ENCODE peak calls at places on chromosomes 5 and 9, in four cellular contexts. G is tibial artery, O is suprapubic skin, R is colonic mucosa. L is an unnamed sample.

GRCh38 chr9:23492126-23493002 is 333.7 kb downstream of the ELAVL2 start:
- DNase-seq in R (peak; percentile 17), O (no peak), G (no peak), L (no peak)

GRCh38 chr9:36835271-36835996 is 198.6 kb downstream of the PAX5 start:
- DNase-seq in O (no peak), R (no peak), G (peak; percentile 28), L (no peak)

GRCh38 chr5:7321724-7322123 is 74.2 kb upstream of the ADCY2 start:
- DNase-seq in R (no peak), O (no peak), G (no peak), L (no peak)

GRCh38 chr5:135208555-135209494 is 174.8 kb upstream of the PITX1 start:
- DNase-seq in O (peak; percentile 66), G (peak; percentile 92), R (peak; percentile 27), L (peak; percentile 36)

GRCh38 chr9:96491079-96491879 is 41.3 kb downstream of the HABP4 start:
- DNase-seq in G (no peak), O (no peak), R (no peak), L (no peak)

GRCh38 chr5:172160506-172160905 is 27.5 kb downstream of the STK10 start:
- DNase-seq in R (no peak), O (no peak), G (no peak), L (no peak)

GRCh38 chr5:179819296-179820126 is 1.2 kb upstream of the SQSTM1 start:
- DNase-seq in R (peak; percentile 67), O (no peak), G (peak; percentile 89), L (no peak)

GRCh38 chr5:28523887-28524637 is 1485.7 kb upstream of the CDH9 start:
- DNase-seq in R (no peak), O (no peak), G (no peak), L (no peak)

GRCh38 chr5:130799015-130799414 is 366.0 kb downstream of the HINT1 start:
- DNase-seq in G (no peak), O (no peak), R (no peak), L (no peak)

GRCh38 chr5:174827521-174827920 is 103.1 kb downstream of the MSX2 start:
- DNase-seq in G (no peak), R (no peak), O (no peak), L (no peak)

GRCh38 chr5:44099643-44100042 is 289.6 kb downstream of the FGF10 start:
- DNase-seq in R (no peak), O (no peak), G (no peak), L (no peak)

GRCh38 chr5:95669540-95669939 is 13.3 kb downstream of the SPATA9 start:
- DNase-seq in O (no peak), R (peak; percentile 38), G (peak; percentile 84), L (peak; percentile 12)

GRCh38 chr9:19145881-19146280 is 18.6 kb upstream of the PLIN2 start:
- DNase-seq in O (no peak), G (no peak), R (no peak), L (no peak)

DNA sequence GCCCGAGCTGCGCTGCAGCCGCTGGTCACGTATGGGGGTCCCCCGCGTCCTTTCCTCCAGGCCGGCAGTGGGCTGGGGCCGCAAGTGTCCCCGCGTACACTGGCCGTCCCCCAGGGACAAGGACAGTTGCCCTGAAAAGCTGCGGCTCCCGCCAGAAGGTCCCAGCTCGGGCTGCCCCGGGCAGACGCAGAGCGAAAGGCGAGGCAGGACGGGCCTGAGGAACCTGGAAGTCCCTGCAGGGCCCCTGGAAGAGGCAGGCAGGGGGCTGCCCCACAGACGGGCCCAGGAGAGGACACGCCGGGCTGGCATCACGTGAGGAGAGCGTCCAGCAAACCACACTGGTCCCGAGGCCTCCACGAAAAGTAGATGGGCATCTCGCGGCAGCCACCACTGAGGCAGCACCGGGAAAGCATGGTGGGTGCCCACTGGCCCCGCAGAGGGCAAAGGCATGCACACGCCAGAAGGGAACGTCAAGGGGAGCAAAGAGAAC is 3.2 kb upstream of the NKD2 start:
- DNase-seq in G (peak; percentile 62), R (peak; percentile 17), O (peak; percentile 71), L (no peak)
- H3K27ac ChIP-seq in G (no peak overlapping the region), R (no peak overlapping the region), O (no peak overlapping the region), L (no peak overlapping the region)

GRCh38 chr9:135240871-135241311 is 153.4 kb downstream of the OLFM1 start:
- DNase-seq in R (no peak), O (no peak), G (no peak), L (no peak)

GRCh38 chr9:135243201-135244190 is 156.0 kb downstream of the OLFM1 start:
- DNase-seq in R (no peak), G (no peak), O (no peak), L (no peak)

GRCh38 chr9:135240222-135240621 is 152.8 kb downstream of the OLFM1 start:
- DNase-seq in R (no peak), G (no peak), O (no peak), L (no peak)

GRCh38 chr9:135242406-135242805 is 154.9 kb downstream of the OLFM1 start:
- DNase-seq in G (no peak), O (no peak), R (no peak), L (no peak)

DNA sequence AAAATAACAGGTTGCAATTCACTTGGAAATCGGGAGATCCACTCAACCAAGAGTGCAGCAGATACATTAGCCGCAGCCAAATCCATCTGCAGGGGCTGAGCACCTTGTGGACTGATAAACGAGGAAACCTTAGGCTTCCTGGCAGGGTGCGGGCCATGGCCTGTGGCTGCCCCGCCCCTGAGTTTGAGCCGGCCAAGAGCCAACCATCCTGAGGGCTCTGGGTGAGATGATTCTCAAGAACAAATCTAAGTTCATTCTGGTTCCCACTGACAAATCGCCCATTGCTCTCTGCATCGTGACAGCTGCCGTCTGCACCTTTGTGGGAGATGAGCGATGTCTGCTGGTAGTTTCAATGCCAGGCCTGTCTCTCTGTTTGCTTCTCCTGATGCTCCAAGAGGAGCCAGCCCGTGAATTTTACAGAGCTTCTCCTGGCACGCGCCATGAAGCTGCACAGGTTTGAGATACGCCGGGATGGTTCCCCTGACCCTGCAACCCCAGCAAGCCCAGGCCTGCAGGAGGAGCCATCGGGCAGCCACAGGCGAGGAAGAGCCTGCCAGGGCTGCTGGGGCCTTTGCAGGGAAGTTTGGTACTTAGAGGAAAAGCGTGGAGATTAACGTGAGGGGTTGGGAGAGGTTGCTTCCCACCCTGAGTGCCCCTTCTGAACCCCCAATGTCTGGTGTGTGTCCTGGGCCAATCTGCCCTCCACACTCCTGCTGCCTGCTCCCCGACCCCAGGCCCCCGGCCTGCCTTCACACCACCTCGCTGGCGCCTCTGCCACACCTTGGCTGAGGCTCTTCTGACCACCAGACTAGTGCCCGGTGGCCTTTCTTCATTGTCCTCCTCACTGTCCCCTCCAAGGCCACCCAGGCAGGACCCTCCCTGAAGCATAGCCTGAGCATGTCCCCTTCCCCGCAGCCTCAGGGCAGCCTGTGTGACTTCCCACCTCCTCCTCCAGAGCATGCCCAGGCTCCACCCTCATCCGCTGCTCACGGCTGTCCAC is 154.2 kb downstream of the OLFM1 start:
- DNase-seq in O (no peak), R (no peak), G (no peak), L (no peak)
- TF ChIP-seq CTCF in O (no peak), R (no peak), G (no peak), L (no peak)

DNA sequence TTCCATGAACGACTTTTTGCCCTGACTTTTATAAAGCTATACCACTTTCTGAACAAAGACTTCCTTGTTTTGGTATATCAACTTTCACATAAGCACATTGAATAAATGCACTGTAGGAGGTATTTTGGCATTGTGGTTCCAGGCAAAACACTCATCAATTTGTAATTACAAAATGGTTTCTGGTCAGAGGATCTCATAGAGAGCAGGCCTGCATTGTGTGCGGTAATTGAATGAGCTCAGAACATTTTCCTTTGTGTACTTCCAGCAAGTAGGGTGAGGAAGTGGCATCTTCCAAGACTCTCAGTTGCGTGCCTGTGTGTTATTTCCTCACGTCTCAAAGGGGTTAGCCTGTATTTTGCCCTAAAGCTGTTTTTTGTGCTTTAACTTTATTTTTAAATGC is 89.2 kb downstream of the PDE6A start:
- DNase-seq in R (no peak), G (no peak), O (no peak), L (no peak)
- H3K4me1 ChIP-seq in R (peaks cover 18% of the 10 kb centered on the region), G (no peaks in the 10 kb centered on the region), O (peaks cover 13% of the 10 kb centered on the region), L (no peaks in the 10 kb centered on the region)

GRCh38 chr9:88425538-88425950 is 37.3 kb downstream of the SPIN1 start:
- DNase-seq in G (no peak), R (no peak), O (no peak), L (no peak)

GRCh38 chr9:88426651-88427050 is 38.4 kb downstream of the SPIN1 start:
- DNase-seq in R (no peak), G (no peak), O (no peak), L (no peak)

GRCh38 chr9:88433583-88434240 is 45.5 kb downstream of the SPIN1 start:
- DNase-seq in G (no peak), O (no peak), R (no peak), L (no peak)

DNA sequence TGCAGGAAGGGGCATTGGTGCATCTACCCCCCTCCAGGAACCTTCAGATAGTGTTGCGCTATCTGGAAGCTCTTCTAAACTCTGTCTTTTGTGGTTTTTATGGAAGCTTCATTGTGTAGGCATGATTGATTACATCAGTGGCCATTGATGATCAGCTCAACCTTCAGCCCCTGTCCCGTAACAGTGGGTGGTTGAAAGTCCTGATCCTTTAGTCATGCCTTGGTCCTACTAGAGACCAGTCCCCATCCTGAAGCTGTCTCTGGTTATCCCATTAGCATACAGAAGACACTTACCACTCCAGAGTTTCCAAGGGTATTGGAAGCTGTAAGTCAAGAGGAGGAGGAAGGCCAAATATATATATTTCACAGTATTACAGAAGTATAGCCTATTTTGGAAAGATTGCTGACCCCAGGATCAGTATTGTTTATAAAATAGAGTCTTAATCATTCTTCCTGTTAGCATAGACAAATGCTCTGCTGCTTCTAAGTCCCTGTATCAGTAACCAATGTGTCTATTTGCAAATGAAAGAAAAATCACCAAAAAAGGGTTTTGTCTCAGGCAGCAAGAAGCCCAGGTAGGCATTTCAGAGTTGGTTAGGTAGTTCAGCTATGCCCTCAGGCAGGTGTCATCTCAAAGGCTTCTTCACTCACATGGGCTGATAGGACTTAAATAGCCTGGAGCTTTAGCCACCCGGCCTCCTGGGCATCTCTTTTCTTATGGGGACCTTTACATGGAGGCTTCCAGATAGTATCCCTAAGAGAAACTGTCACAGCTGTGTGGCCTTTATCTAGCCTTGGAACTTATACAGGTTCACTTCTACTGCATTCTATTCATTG is 41.6 kb downstream of the SPIN1 start:
- DNase-seq in G (no peak), R (no peak), O (no peak), L (no peak)
- H3K27ac ChIP-seq in G (no peak overlapping the region), R (no peak overlapping the region), O (no peak overlapping the region), L (no peak overlapping the region)

L was measured in thoracic aorta.